ENCODE peak calls at places on chromosomes 13 and 19, in eight cellular contexts. Z is hepatocyte, X is OCI-LY7, T is PC-3, E is neural progenitor cell, S is SK-N-SH, R is HCT116, B is MM.1S. J is an unnamed sample. For H3K9me3, the result is how much of the 10 kb centered on the place peaks cover.

GRCh38 chr13:110006304-110006703 is 219.9 kb upstream of the IRS2 start:
- DNase-seq in Z (no peak), X (no peak), T (peak), E (no peak), S (no peak), R (peak), B (no peak), J (peak)

GRCh38 chr13:81551036-81551435 is 1210.1 kb upstream of the SPRY2 start:
- DNase-seq in Z (no peak), X (no peak), T (no peak), E (no peak), S (no peak), R (no peak), B (no peak), J (no peak)

GRCh38 chr13:77752512-77753069 is 55.1 kb downstream of the SLAIN1 start:
- DNase-seq in Z (no peak), X (no peak), T (no peak), E (no peak), S (no peak), R (no peak), B (no peak), J (no peak)

GRCh38 chr19:49638360-49638759 is 1.6 kb downstream of the RRAS start:
- DNase-seq in Z (no peak), X (no peak), T (no peak), E (peak), S (no peak), R (no peak), B (no peak), J (peak)

GRCh38 chr13:25752957-25753540 is 298.8 kb downstream of the SHISA2 start:
- DNase-seq in Z (peak), X (no peak), T (peak), E (no peak), S (no peak), R (no peak), B (peak), J (peak)

GRCh38 chr13:78595819-78596700 is 7.3 kb downstream of the POU4F1 start:
- DNase-seq in Z (peak), X (no peak), T (no peak), E (peak), S (peak), R (no peak), B (no peak), J (no peak)

GRCh38 chr13:106381083-106381482 is 154.4 kb downstream of the EFNB2 start:
- DNase-seq in Z (peak), X (no peak), T (no peak), E (peak), S (no peak), R (no peak), B (no peak), J (no peak)

GRCh38 chr13:83955011-83955410 is 72.7 kb upstream of the SLITRK1 start:
- DNase-seq in Z (no peak), X (no peak), T (no peak), E (no peak), S (no peak), R (no peak), B (no peak), J (no peak)

GRCh38 chr13:89375839-89376238 is 1704.7 kb downstream of the SLITRK5 start:
- DNase-seq in Z (peak), X (no peak), T (peak), E (no peak), S (no peak), R (no peak), B (no peak), J (peak)

GRCh38 chr13:50208826-50209335 is 193.6 kb downstream of the KCNRG start:
- DNase-seq in Z (peak), X (peak), T (peak), E (peak), S (no peak), R (no peak), B (no peak), J (peak)

GRCh38 chr13:40187836-40188591 is 478.4 kb downstream of the FOXO1 start:
- DNase-seq in Z (no peak), X (no peak), T (no peak), E (no peak), S (no peak), R (no peak), B (no peak), J (peak)

GRCh38 chr13:25186187-25186586 is 14.1 kb upstream of the AMER2 start:
- DNase-seq in Z (no peak), X (no peak), T (no peak), E (no peak), S (no peak), R (no peak), B (no peak), J (no peak)

GRCh38 chr13:41311607-41312500 is 787 bp downstream of the NAA16 start:
- DNase-seq in Z (peak), X (peak), T (peak), E (peak), S (peak), R (no peak), B (peak), J (peak)

GRCh38 chr13:19713186-19713965 is 69.4 kb downstream of the PSPC1 start:
- DNase-seq in Z (no peak), X (no peak), T (peak), E (no peak), S (no peak), R (no peak), B (no peak), J (peak)

GRCh38 chr19:15337202-15337601 is 4.9 kb upstream of the BRD4 start:
- DNase-seq in Z (no peak), X (no peak), T (peak), E (no peak), S (no peak), R (no peak), B (no peak), J (peak)

GRCh38 chr19:35519291-35519690 is 5.8 kb upstream of the DMKN start:
- DNase-seq in Z (peak), X (no peak), T (peak), E (no peak), S (no peak), R (no peak), B (no peak), J (peak)

GRCh38 chr19:54883228-54883627 is 9.2 kb downstream of the FCAR start:
- DNase-seq in Z (no peak), X (no peak), T (no peak), E (no peak), S (no peak), R (no peak), B (no peak), J (no peak)

GRCh38 chr13:28918030-28918429 is 97.9 kb downstream of the MTUS2 start:
- DNase-seq in Z (no peak), X (no peak), T (no peak), E (no peak), S (no peak), R (no peak), B (no peak), J (no peak)

GRCh38 chr19:2722541-2723344 is 1.6 kb upstream of the DIRAS1 start:
- DNase-seq in Z (peak), X (no peak), T (peak), E (no peak), S (peak), R (no peak), B (no peak), J (peak)

GRCh38 chr13:34128661-34129060 is 310.7 kb downstream of the RFC3 start:
- DNase-seq in Z (no peak), X (no peak), T (peak), E (no peak), S (no peak), R (no peak), B (no peak), J (no peak)

GRCh38 chr13:110507678-110508381 is 53.7 kb downstream of the RAB20 start:
- DNase-seq in Z (peak), X (no peak), T (peak), E (no peak), S (no peak), R (no peak), B (peak), J (no peak)

GRCh38 chr13:32791545-32792172 is 205.4 kb downstream of the PDS5B start:
- DNase-seq in Z (no peak), X (peak), T (peak), E (no peak), S (no peak), R (no peak), B (no peak), J (peak)

GRCh38 chr19:9078651-9079050 is 8.2 kb upstream of the OR1M1 start:
- DNase-seq in Z (no peak), X (no peak), T (no peak), E (no peak), S (no peak), R (no peak), B (no peak), J (no peak)

GRCh38 chr19:5292453-5292842 is 48.2 kb downstream of the PTPRS start:
- DNase-seq in Z (peak), X (peak), T (peak), E (no peak), S (peak), R (no peak), B (no peak), J (peak)

GRCh38 chr19:41298327-41298964 is 11.5 kb upstream of the CCDC97 start:
- DNase-seq in Z (peak), X (no peak), T (no peak), E (no peak), S (no peak), R (no peak), B (peak), J (peak)
- TF ChIP-seq EZH2phosphoT487 in Z (no peak), X (no peak), T (no peak), E (no peak), S (no peak), R (no peak), B (no peak), J (no peak)

GRCh38 chr19:7787602-7788177 is 24.6 kb downstream of the CLEC4M start:
- DNase-seq in Z (no peak), X (no peak), T (no peak), E (no peak), S (no peak), R (no peak), B (no peak), J (no peak)

GRCh38 chr19:7788178-7788932 is 25.3 kb downstream of the CLEC4M start:
- DNase-seq in Z (no peak), X (no peak), T (no peak), E (peak), S (no peak), R (no peak), B (no peak), J (no peak)

GRCh38 chr19:7788933-7789323 is 25.9 kb downstream of the CLEC4M start:
- DNase-seq in Z (no peak), X (no peak), T (no peak), E (no peak), S (no peak), R (no peak), B (no peak), J (no peak)

GRCh38 chr19:7790416-7790815 is 27.4 kb downstream of the CLEC4M start:
- DNase-seq in Z (no peak), X (no peak), T (no peak), E (no peak), S (no peak), R (no peak), B (no peak), J (no peak)

DNA sequence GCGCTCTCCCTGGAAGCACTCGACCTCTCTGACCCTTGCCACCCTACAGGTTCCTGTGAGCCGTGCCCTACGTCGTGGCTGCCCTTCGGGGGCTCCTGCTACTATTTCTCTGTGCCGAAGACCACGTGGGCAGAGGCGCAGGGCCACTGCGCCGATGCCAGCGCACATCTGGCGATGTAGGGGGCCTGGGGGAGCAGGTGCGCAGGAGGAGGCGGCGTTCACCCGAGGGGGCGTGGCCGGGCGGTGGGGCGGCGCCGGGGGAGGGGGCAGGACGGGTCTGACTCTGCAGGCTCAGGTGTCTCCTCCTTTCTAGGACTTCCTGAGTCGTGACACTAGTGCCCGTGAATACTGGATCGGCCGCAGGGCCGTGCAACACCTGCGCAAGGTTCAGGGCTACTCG is 26.4 kb downstream of the CLEC4M start:
- DNase-seq in Z (no peak), X (peak), T (no peak), E (peak), S (peak), R (no peak), B (no peak), J (no peak)
- H3K4me2 ChIP-seq in Z (peak), X (peak), T (peak), E (peak), S (no peak), R (no peak), B (no peak), J (no peak)

GRCh38 chr19:57512845-57513244 is 13.1 kb downstream of the ZNF773 start:
- DNase-seq in Z (no peak), X (peak), T (no peak), E (no peak), S (no peak), R (no peak), B (no peak), J (peak)
- H3K9me3 ChIP-seq in Z (under half), X (under half), T (half or more), E (under half), S (under half), R (under half), B (under half), J (under half)

DNA sequence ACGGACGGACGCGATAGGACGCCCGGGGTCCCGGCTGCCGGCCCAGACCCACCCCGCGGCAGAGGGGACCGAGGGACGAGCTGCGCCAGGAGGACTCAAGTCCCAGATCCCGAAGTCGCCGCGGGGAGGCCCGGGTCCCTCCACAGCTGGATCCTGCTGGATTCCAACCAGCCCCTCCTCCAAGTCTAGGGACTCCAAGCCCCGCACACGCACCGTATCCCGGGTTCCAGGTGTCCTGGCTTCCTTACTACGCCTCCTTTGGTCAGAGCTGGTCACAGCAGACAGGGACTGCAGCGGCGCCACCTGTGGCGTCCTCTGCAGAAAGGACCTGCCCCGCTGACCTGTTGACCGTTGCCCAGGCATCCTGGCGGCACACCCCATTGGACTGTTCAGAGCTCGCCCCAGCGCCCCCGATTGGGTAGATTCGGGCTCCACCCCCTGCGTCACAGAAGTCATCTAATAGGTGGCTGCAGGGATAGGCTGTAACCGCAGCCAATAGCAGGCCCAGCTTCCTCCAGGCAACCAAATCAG is 29.0 kb upstream of the ZNF709 start:
- DNase-seq in Z (no peak), X (no peak), T (no peak), E (no peak), S (peak), R (no peak), B (no peak), J (no peak)
- TF ChIP-seq EZH2phosphoT487 in Z (no peak), X (no peak), T (no peak), E (no peak), S (no peak), R (no peak), B (no peak), J (no peak)